ENCODE peak calls at places on chromosomes 5 and 9, in six cellular contexts. One of them, this sample, is unnamed.

GRCh38 chr9:131943397-131943796 is 136.3 kb downstream of the MED27 start:
- DNase-seq in DMS 273 treated with DMSO at 0.1 percent for 48 hours: peak
- DNase-seq in NCI-H345: no peak
- DNase-seq in NCI-H1092 treated with DMSO at 0.1 percent for 48 hours: peak
- DNase-seq in GM12865: no peak
- DNase-seq in lung: no peak
- DNase-seq in this sample: no peak

GRCh38 chr9:82512724-82513123 is 524.2 kb downstream of the SPATA31D1 start:
- DNase-seq in DMS 273 treated with DMSO at 0.1 percent for 48 hours: no peak
- DNase-seq in NCI-H1092 treated with DMSO at 0.1 percent for 48 hours: no peak
- DNase-seq in lung: no peak
- DNase-seq in NCI-H345: no peak
- DNase-seq in GM12865: no peak
- DNase-seq in this sample: no peak

GRCh38 chr9:27355166-27355565 is 58.2 kb upstream of the EQTN start:
- DNase-seq in NCI-H1092 treated with DMSO at 0.1 percent for 48 hours: no peak
- DNase-seq in NCI-H345: no peak
- DNase-seq in DMS 273 treated with DMSO at 0.1 percent for 48 hours: no peak
- DNase-seq in GM12865: no peak
- DNase-seq in lung: no peak
- DNase-seq in this sample: no peak

GRCh38 chr5:427415-428087 is 15.4 kb upstream of the EXOC3 start:
- DNase-seq in NCI-H1092 treated with DMSO at 0.1 percent for 48 hours: no peak
- DNase-seq in GM12865: no peak
- DNase-seq in DMS 273 treated with DMSO at 0.1 percent for 48 hours: no peak
- DNase-seq in lung: no peak
- DNase-seq in NCI-H345: no peak
- DNase-seq in this sample: no peak

GRCh38 chr5:112738180-112738560 is 485 bp downstream of the APC start:
- DNase-seq in NCI-H345: no peak
- DNase-seq in GM12865: peak
- DNase-seq in DMS 273 treated with DMSO at 0.1 percent for 48 hours: no peak
- DNase-seq in lung: no peak
- DNase-seq in NCI-H1092 treated with DMSO at 0.1 percent for 48 hours: peak
- DNase-seq in this sample: peak

GRCh38 chr9:2260401-2261306 is 245.5 kb downstream of the SMARCA2 start:
- DNase-seq in GM12865: no peak
- DNase-seq in lung: no peak
- DNase-seq in DMS 273 treated with DMSO at 0.1 percent for 48 hours: no peak
- DNase-seq in NCI-H345: peak
- DNase-seq in NCI-H1092 treated with DMSO at 0.1 percent for 48 hours: peak
- DNase-seq in this sample: peak

GRCh38 chr5:151082976-151083651 is 2.3 kb upstream of the TNIP1 start:
- DNase-seq in NCI-H345: peak
- DNase-seq in GM12865: peak
- DNase-seq in NCI-H1092 treated with DMSO at 0.1 percent for 48 hours: no peak
- DNase-seq in lung: peak
- DNase-seq in DMS 273 treated with DMSO at 0.1 percent for 48 hours: no peak
- DNase-seq in this sample: peak

GRCh38 chr9:840343-840742 is 1.2 kb upstream of the DMRT1 start:
- DNase-seq in lung: no peak
- DNase-seq in GM12865: no peak
- DNase-seq in DMS 273 treated with DMSO at 0.1 percent for 48 hours: no peak
- DNase-seq in NCI-H1092 treated with DMSO at 0.1 percent for 48 hours: no peak
- DNase-seq in NCI-H345: no peak
- DNase-seq in this sample: no peak

GRCh38 chr9:5846501-5846921 is 13.6 kb upstream of the ERMP1 start:
- DNase-seq in NCI-H345: no peak
- DNase-seq in NCI-H1092 treated with DMSO at 0.1 percent for 48 hours: no peak
- DNase-seq in DMS 273 treated with DMSO at 0.1 percent for 48 hours: no peak
- DNase-seq in GM12865: no peak
- DNase-seq in lung: no peak
- DNase-seq in this sample: no peak

GRCh38 chr5:57532513-57533497 is 50.2 kb upstream of the ACTBL2 start:
- DNase-seq in DMS 273 treated with DMSO at 0.1 percent for 48 hours: no peak
- DNase-seq in lung: no peak
- DNase-seq in GM12865: no peak
- DNase-seq in NCI-H1092 treated with DMSO at 0.1 percent for 48 hours: no peak
- DNase-seq in NCI-H345: no peak
- DNase-seq in this sample: peak

GRCh38 chr5:122332589-122333555 is 20.8 kb downstream of the SNCAIP start:
- DNase-seq in NCI-H1092 treated with DMSO at 0.1 percent for 48 hours: no peak
- DNase-seq in lung: no peak
- DNase-seq in DMS 273 treated with DMSO at 0.1 percent for 48 hours: no peak
- DNase-seq in GM12865: no peak
- DNase-seq in NCI-H345: no peak
- DNase-seq in this sample: no peak

GRCh38 chr9:35605336-35606137 is 475 bp downstream of the TESK1 start:
- DNase-seq in NCI-H1092 treated with DMSO at 0.1 percent for 48 hours: peak
- DNase-seq in NCI-H345: peak
- DNase-seq in lung: no peak
- DNase-seq in GM12865: peak
- DNase-seq in DMS 273 treated with DMSO at 0.1 percent for 48 hours: no peak
- DNase-seq in this sample: no peak

GRCh38 chr5:93349613-93350012 is 231.4 kb downstream of the NR2F1-AS1 start:
- DNase-seq in NCI-H345: no peak
- DNase-seq in lung: no peak
- DNase-seq in GM12865: no peak
- DNase-seq in DMS 273 treated with DMSO at 0.1 percent for 48 hours: no peak
- DNase-seq in NCI-H1092 treated with DMSO at 0.1 percent for 48 hours: no peak
- DNase-seq in this sample: peak

GRCh38 chr9:26811106-26811505 is 81.5 kb downstream of the CAAP1 start:
- DNase-seq in DMS 273 treated with DMSO at 0.1 percent for 48 hours: no peak
- DNase-seq in NCI-H1092 treated with DMSO at 0.1 percent for 48 hours: no peak
- DNase-seq in NCI-H345: no peak
- DNase-seq in lung: no peak
- DNase-seq in GM12865: no peak
- DNase-seq in this sample: peak

GRCh38 chr9:92328225-92328624 is 2.5 kb downstream of the CENPP start:
- DNase-seq in GM12865: peak
- DNase-seq in lung: no peak
- DNase-seq in DMS 273 treated with DMSO at 0.1 percent for 48 hours: peak
- DNase-seq in NCI-H1092 treated with DMSO at 0.1 percent for 48 hours: peak
- DNase-seq in NCI-H345: no peak
- DNase-seq in this sample: peak

GRCh38 chr9:22446950-22447606 is 454 bp downstream of the DMRTA1 start:
- DNase-seq in GM12865: peak
- DNase-seq in lung: peak
- DNase-seq in DMS 273 treated with DMSO at 0.1 percent for 48 hours: peak
- DNase-seq in NCI-H1092 treated with DMSO at 0.1 percent for 48 hours: peak
- DNase-seq in NCI-H345: peak
- DNase-seq in this sample: peak

GRCh38 chr5:149580808-149581191 is 498 bp upstream of the ARHGEF37 start:
- DNase-seq in NCI-H345: no peak
- DNase-seq in NCI-H1092 treated with DMSO at 0.1 percent for 48 hours: no peak
- DNase-seq in lung: no peak
- DNase-seq in GM12865: no peak
- DNase-seq in DMS 273 treated with DMSO at 0.1 percent for 48 hours: peak
- DNase-seq in this sample: no peak

GRCh38 chr9:132699926-132700325 is 29.7 kb downstream of the GTF3C4 start:
- DNase-seq in NCI-H345: no peak
- DNase-seq in NCI-H1092 treated with DMSO at 0.1 percent for 48 hours: no peak
- DNase-seq in DMS 273 treated with DMSO at 0.1 percent for 48 hours: peak
- DNase-seq in lung: no peak
- DNase-seq in GM12865: no peak
- DNase-seq in this sample: no peak

GRCh38 chr9:19441730-19442129 is 32.9 kb downstream of the ACER2 start:
- DNase-seq in NCI-H1092 treated with DMSO at 0.1 percent for 48 hours: no peak
- DNase-seq in DMS 273 treated with DMSO at 0.1 percent for 48 hours: no peak
- DNase-seq in NCI-H345: no peak
- DNase-seq in GM12865: peak
- DNase-seq in lung: no peak
- DNase-seq in this sample: peak

GRCh38 chr5:114010362-114010761 is 351.5 kb upstream of the KCNN2 start:
- DNase-seq in NCI-H345: no peak
- DNase-seq in GM12865: no peak
- DNase-seq in DMS 273 treated with DMSO at 0.1 percent for 48 hours: no peak
- DNase-seq in NCI-H1092 treated with DMSO at 0.1 percent for 48 hours: no peak
- DNase-seq in lung: no peak
- DNase-seq in this sample: no peak

GRCh38 chr5:56829137-56829536 is 13.8 kb downstream of the MAP3K1 start:
- DNase-seq in GM12865: peak
- DNase-seq in DMS 273 treated with DMSO at 0.1 percent for 48 hours: no peak
- DNase-seq in NCI-H1092 treated with DMSO at 0.1 percent for 48 hours: no peak
- DNase-seq in lung: no peak
- DNase-seq in NCI-H345: no peak
- DNase-seq in this sample: peak

GRCh38 chr9:129509508-129509907 is 111.4 kb downstream of the C9orf50 start:
- DNase-seq in GM12865: no peak
- DNase-seq in NCI-H1092 treated with DMSO at 0.1 percent for 48 hours: no peak
- DNase-seq in lung: no peak
- DNase-seq in DMS 273 treated with DMSO at 0.1 percent for 48 hours: no peak
- DNase-seq in NCI-H345: no peak
- DNase-seq in this sample: peak

GRCh38 chr5:148268556-148268955 is at the start of gene SPINK13:
- DNase-seq in NCI-H1092 treated with DMSO at 0.1 percent for 48 hours: no peak
- DNase-seq in GM12865: no peak
- DNase-seq in DMS 273 treated with DMSO at 0.1 percent for 48 hours: no peak
- DNase-seq in lung: no peak
- DNase-seq in NCI-H345: no peak
- DNase-seq in this sample: peak

This sample was measured in M059J.